ENCODE peak calls at places on chromosomes 11 and 22, in four cellular contexts. H, R, U and I are unnamed samples.

GRCh38 chr11:35066783-35067476 is 72.0 kb upstream of the CD44 start:
- DNase-seq in R (no peak), U (peak), H (peak), I (peak)

GRCh38 chr22:19292262-19293230 is 1.0 kb upstream of the CLTCL1 start:
- DNase-seq in R (peak), H (no peak), U (peak), I (no peak)

GRCh38 chr11:75312346-75312745 is 39.1 kb downstream of the ARRB1 start:
- DNase-seq in H (no peak), U (no peak), R (no peak), I (no peak)

GRCh38 chr11:71188073-71188472 is 64.3 kb downstream of the SHANK2 start:
- DNase-seq in H (no peak), U (no peak), R (no peak), I (no peak)

GRCh38 chr11:117837791-117838190 is 13.2 kb upstream of the FXYD2 start:
- DNase-seq in R (peak), H (no peak), U (no peak), I (no peak)

GRCh38 chr11:134386945-134387344 is 25.1 kb downstream of the B3GAT1 start:
- DNase-seq in R (no peak), U (peak), H (no peak), I (no peak)

GRCh38 chr11:123173040-123173855 is 21.8 kb downstream of the CLMP start:
- DNase-seq in U (peak), H (no peak), R (no peak), I (no peak)

GRCh38 chr11:29093416-29093815 is 923.4 kb downstream of the KCNA4 start:
- DNase-seq in U (no peak), R (no peak), H (no peak), I (no peak)

GRCh38 chr11:27718853-27719574 is 18.8 kb upstream of the BDNF start:
- DNase-seq in R (no peak), H (no peak), U (no peak), I (no peak)
- TF ChIP-seq POLR2A in R (no peak), H (no peak), U (no peak), I (no peak)

GRCh38 chr22:42553475-42554361 is at the start of gene SERHL2:
- DNase-seq in H (peak), U (peak), R (peak), I (peak)
- TF ChIP-seq POLR2A in H (peak), U (no peak), R (peak), I (no peak)

GRCh38 chr11:122107045-122107444 is 9.0 kb downstream of the BLID start:
- DNase-seq in U (no peak), H (no peak), R (no peak), I (no peak)
- TF ChIP-seq POLR2A in U (no peak), H (no peak), R (no peak), I (no peak)

GRCh38 chr11:130312046-130312445 is 2.7 kb downstream of the ZBTB44 start:
- DNase-seq in R (no peak), H (no peak), U (no peak), I (no peak)

GRCh38 chr11:130313383-130314183 is 1.1 kb downstream of the ZBTB44 start:
- DNase-seq in H (no peak), R (no peak), U (peak), I (peak)

GRCh38 chr11:130314184-130314748 is 451 bp downstream of the ZBTB44 start:
- DNase-seq in R (peak), H (peak), U (no peak), I (peak)

GRCh38 chr11:130315354-130315970 is 745 bp upstream of the ZBTB44 start:
- DNase-seq in R (peak), U (peak), H (peak), I (peak)

DNA sequence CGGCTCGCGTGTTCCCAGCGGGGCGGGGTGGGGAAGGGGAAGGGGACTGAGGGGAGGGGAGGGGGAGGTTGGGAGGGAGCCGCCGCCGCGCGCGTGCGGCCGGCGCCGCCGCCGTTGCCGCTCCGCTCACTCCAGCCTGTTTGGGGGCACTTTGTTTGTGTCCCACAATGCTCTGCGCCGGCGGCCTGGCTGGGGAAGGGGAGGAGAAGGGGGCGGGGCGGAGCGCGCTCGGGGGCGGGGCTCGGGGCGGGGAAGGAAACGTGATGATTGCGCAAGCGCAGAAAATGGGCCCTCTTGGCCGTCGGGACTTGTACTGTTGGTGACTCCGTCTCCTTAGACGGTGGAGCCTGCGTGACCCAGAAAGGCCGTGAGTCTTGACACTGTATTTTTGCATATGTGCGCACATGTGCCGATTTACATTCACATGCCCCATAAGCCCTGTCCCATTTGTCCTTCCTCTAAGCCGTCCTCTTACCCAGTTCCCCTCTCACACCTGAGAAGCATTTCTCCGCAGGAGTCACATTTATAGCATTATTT is at the start of gene ZBTB44:
- DNase-seq in R (peak), U (peak), H (peak), I (peak)
- TF ChIP-seq POLR2A in R (peak), U (peak), H (peak), I (peak)

DNA sequence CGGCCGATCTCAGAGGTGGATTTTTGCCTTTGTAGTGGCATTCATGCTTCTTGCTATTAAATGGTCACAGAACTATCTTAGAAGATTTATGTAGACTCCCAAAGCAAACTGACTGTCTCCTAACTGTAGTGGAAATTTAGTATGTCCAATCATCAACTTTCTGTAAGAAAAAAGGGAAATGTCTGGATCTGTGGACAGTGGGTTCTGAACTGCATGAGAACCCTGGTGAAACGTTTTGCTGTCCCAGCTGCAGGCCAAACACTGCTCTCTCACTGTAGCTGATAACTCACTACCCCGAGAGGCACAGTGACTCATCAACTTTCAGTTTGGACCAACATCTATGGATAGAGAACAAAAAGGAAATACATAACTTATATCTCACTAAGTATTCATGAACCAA is 387.1 kb downstream of the SOX6 start:
- DNase-seq in R (peak), U (peak), H (no peak), I (peak)
- TF ChIP-seq POLR2A in R (no peak), U (no peak), H (no peak), I (peak)

GRCh38 chr11:121369366-121369765 is 76.8 kb downstream of the SC5D start:
- DNase-seq in H (no peak), U (peak), R (no peak), I (no peak)

GRCh38 chr11:121376135-121376534 is 76.0 kb upstream of the SORL1 start:
- DNase-seq in H (no peak), R (no peak), U (peak), I (no peak)

GRCh38 chr11:121372028-121372427 is 79.5 kb downstream of the SC5D start:
- DNase-seq in U (no peak), H (no peak), R (no peak), I (no peak)

GRCh38 chr11:121374286-121374985 is 77.7 kb upstream of the SORL1 start:
- DNase-seq in R (no peak), H (no peak), U (no peak), I (no peak)

GRCh38 chr11:121372671-121373429 is 79.3 kb upstream of the SORL1 start:
- DNase-seq in R (no peak), U (peak), H (peak), I (no peak)
- TF ChIP-seq POLR2A in R (no peak), U (no peak), H (no peak), I (no peak)

DNA sequence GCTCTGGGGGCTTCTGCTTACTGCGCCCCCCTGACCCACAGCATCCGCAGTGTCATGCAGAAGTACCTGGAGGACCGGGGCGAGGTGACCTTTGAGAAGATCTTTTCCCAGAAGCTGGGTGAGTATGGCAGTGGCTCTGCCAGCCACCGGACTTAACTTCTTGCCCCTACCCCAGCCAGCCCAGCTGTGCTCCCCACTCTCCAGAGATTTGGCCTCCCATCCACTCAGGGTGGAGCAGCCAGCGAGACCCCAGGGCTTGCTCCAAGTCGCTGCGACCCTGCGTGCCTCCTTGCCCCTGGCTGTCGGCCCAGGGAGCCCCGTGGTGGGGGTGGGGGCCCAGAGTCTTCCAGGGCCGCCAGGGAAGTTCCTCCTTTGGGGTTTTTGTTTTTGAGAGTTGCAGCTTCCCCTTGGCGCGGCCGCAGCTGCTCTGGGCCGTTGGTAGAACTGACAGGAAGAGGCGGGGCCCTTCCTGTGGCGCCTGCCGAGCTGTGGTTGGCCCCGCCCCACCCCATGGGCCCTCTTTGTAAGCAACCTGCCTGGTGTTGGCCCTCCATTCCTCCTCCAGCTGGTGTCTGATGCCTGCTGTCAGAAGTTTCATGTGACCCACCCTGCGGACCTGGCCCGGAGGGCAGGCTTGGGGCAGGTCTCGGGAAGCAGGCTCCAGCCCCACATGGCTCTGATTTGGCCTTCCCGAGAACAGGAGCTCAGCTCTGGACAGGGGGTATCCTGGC is 11.1 kb downstream of the GRK2 start:
- DNase-seq in U (peak), H (peak), R (peak), I (peak)
- TF ChIP-seq POLR2A in U (peak), H (no peak), R (peak), I (peak)

GRCh38 chr11:94595061-94595460 is 27.9 kb downstream of the PIWIL4 start:
- DNase-seq in H (no peak), R (no peak), U (no peak), I (no peak)
- TF ChIP-seq POLR2A in H (no peak), R (no peak), U (no peak), I (no peak)

DNA sequence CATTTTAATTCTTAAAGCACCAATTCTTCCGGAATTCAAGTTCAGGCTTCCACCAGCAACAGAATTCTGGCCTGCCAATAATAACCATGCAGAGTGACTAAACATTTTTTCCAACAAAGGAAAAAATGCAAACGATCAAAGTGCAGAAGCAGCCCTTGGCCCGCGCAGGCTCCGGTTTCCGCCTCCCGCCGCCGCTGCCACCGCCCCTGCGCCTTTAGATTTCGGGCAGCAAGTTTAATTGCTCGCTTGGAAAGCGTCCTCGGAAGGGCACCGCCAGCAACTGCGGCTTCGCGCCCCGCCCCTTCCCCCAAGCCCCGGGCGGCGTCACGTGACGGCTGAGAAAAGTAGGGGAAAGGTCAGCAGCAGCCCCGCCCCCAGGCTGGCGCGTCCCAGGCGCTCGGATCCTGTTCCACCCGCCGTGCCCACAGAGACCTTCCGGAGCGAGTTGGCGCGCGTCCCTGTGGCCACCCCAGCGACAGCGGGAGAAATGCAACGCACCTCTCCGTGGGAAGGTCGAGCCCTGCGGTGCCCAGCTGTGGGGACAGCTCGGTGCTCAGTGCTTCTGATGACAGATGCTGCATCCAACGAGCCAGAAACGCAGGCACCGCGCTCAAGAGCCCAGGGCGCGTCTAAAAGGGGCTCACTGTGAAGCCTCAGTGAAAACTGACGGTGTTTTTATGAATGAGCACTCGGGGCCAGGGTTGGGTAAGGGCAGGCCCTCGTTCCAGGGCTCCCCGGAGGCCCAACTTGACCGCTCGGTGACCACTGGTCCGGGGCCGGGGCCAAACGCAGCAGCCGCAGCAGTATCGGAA is 2.5 kb downstream of the CPT1A start:
- DNase-seq in R (peak), U (peak), H (peak), I (peak)
- TF ChIP-seq POLR2A in R (peak), U (peak), H (peak), I (peak)

GRCh38 chr11:95795627-95796308 is 5.5 kb downstream of the CEP57 start:
- DNase-seq in R (no peak), H (no peak), U (no peak), I (no peak)

GRCh38 chr11:95792200-95792599 is 1.9 kb downstream of the CEP57 start:
- DNase-seq in U (no peak), R (no peak), H (no peak), I (peak)

GRCh38 chr11:95792700-95793099 is 2.4 kb downstream of the CEP57 start:
- DNase-seq in R (no peak), U (no peak), H (no peak), I (no peak)

GRCh38 chr11:95793111-95793510 is 2.8 kb downstream of the CEP57 start:
- DNase-seq in R (no peak), H (no peak), U (no peak), I (no peak)

DNA sequence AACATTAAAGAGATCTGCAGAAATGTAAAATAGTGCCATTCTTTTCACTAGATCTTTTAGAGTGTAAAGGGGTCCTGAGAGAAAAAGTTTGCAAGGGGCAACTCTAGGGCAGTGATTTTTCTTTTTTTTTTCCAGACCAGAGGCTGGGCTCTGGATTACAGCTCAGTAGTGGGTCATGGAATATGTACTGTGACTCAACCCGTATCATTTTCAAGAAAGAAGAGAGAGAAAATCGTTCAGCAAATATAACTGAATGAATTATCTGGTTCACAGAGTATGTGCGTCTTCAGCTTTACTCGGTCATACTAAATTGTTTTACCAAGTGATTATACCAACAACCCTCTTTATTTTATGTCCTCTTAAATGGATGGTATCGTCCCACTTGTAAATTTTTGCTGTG is 3.8 kb downstream of the CEP57 start:
- DNase-seq in H (no peak), R (no peak), U (no peak), I (no peak)
- TF ChIP-seq POLR2A in H (no peak), R (no peak), U (no peak), I (no peak)